ENCODE peak calls at places on chromosome 16, in four cellular contexts. One of them, this sample, is unnamed.

GRCh38 chr16:55323637-55324490 is at the start of gene IRX6:
- DNase-seq in T-helper 1 cell: no peak
- DNase-seq in GM13976: peak
- DNase-seq in suprapubic skin: peak
- DNase-seq in this sample: peak

GRCh38 chr16:46972429-46972970 is 974 bp downstream of the DNAJA2 start:
- DNase-seq in T-helper 1 cell: no peak
- DNase-seq in GM13976: peak
- DNase-seq in suprapubic skin: no peak
- DNase-seq in this sample: peak

GRCh38 chr16:10180771-10181163 is 1.5 kb downstream of the GRIN2A start:
- DNase-seq in T-helper 1 cell: no peak
- DNase-seq in GM13976: peak
- DNase-seq in suprapubic skin: no peak
- DNase-seq in this sample: no peak

GRCh38 chr16:60636117-60636516 is 1400.1 kb downstream of the CDH8 start:
- DNase-seq in T-helper 1 cell: no peak
- DNase-seq in GM13976: no peak
- DNase-seq in suprapubic skin: no peak
- DNase-seq in this sample: no peak

GRCh38 chr16:55899857-55900256 is 24.7 kb upstream of the CES5A start:
- DNase-seq in T-helper 1 cell: no peak
- DNase-seq in GM13976: no peak
- DNase-seq in suprapubic skin: no peak
- DNase-seq in this sample: no peak

GRCh38 chr16:68086336-68086821 is 1.2 kb downstream of the NFATC3 start:
- DNase-seq in T-helper 1 cell: no peak
- DNase-seq in GM13976: no peak
- DNase-seq in suprapubic skin: no peak
- DNase-seq in this sample: no peak

GRCh38 chr16:17724242-17724898 is 253.6 kb upstream of the XYLT1 start:
- DNase-seq in T-helper 1 cell: no peak
- DNase-seq in GM13976: no peak
- DNase-seq in suprapubic skin: no peak
- DNase-seq in this sample: no peak

GRCh38 chr16:85514601-85515318 is 98.4 kb upstream of the GSE1 start:
- DNase-seq in T-helper 1 cell: no peak
- DNase-seq in GM13976: no peak
- DNase-seq in suprapubic skin: no peak
- DNase-seq in this sample: no peak

GRCh38 chr16:88747588-88748301 is 37.3 kb downstream of the PIEZO1 start:
- DNase-seq in T-helper 1 cell: no peak
- DNase-seq in GM13976: peak
- DNase-seq in suprapubic skin: no peak
- DNase-seq in this sample: no peak

GRCh38 chr16:51553910-51554309 is 402.8 kb upstream of the SALL1 start:
- DNase-seq in T-helper 1 cell: no peak
- DNase-seq in GM13976: no peak
- DNase-seq in suprapubic skin: no peak
- DNase-seq in this sample: no peak